ENCODE peak calls at places on chromosome 14, in five cellular contexts. P is GM20000, W is mucosa of descending colon, N is cardiac muscle cell, G is fibroblast of mammary gland. U is an unnamed sample.

GRCh38 chr14:22084393-22085281 is 411.0 kb upstream of the OR4E1 start:
- DNase-seq in G (peak; percentile 62), P (peak; percentile 32), W (no peak), N (peak; percentile 72), U (peak; percentile 31)

GRCh38 chr14:95265106-95266094 is 54.3 kb downstream of the CLMN start:
- DNase-seq in N (no peak), P (peak; percentile 72), W (no peak), G (peak; percentile 99), U (peak; percentile 71)

GRCh38 chr14:81329640-81330385 is 70.3 kb downstream of the STON2 start:
- DNase-seq in N (no peak), G (no peak), W (no peak), P (no peak), U (no peak)

GRCh38 chr14:95311752-95312151 is 8.0 kb downstream of the CLMN start:
- DNase-seq in N (no peak), P (no peak), G (peak; percentile 54), W (peak; percentile 30), U (no peak)

GRCh38 chr14:101477648-101478047 is 83.6 kb upstream of the DIO3 start:
- DNase-seq in G (no peak), P (no peak), N (no peak), W (no peak), U (no peak)

GRCh38 chr14:105292810-105293711 is 7.7 kb downstream of the BRF1 start:
- DNase-seq in W (no peak), P (no peak), N (no peak), G (no peak), U (peak; percentile 88)

GRCh38 chr14:104264495-104265265 is 126.3 kb downstream of the KIF26A start:
- DNase-seq in N (no peak), G (no peak), P (no peak), W (peak; percentile 31), U (no peak)

GRCh38 chr14:100369019-100369418 is 45.9 kb downstream of the SLC25A47 start:
- DNase-seq in G (no peak), P (no peak), W (no peak), N (no peak), U (no peak)

GRCh38 chr14:69495341-69495921 is 10.9 kb downstream of the PLEKHD1 start:
- DNase-seq in P (no peak), G (no peak), N (no peak), W (no peak), U (no peak)

GRCh38 chr14:26414103-26414502 is 183.7 kb downstream of the NOVA1 start:
- DNase-seq in G (no peak), P (no peak), W (no peak), N (no peak), U (no peak)

GRCh38 chr14:50333010-50333409 is 20.9 kb downstream of the DMAC2L start:
- DNase-seq in W (no peak), P (no peak), G (peak; percentile 95), N (no peak), U (no peak)

GRCh38 chr14:37711499-37712475 is 116.4 kb downstream of the TTC6 start:
- DNase-seq in N (no peak), P (no peak), W (no peak), G (no peak), U (no peak)

GRCh38 chr14:67636361-67636919 is 16.7 kb downstream of the ARG2 start:
- DNase-seq in N (no peak), W (no peak), P (no peak), G (no peak), U (peak; percentile 17)

GRCh38 chr14:30267141-30267540 is 291.8 kb upstream of the G2E3 start:
- DNase-seq in P (no peak), W (no peak), G (peak; percentile 73), N (no peak), U (no peak)

GRCh38 chr14:89399594-89400068 is 17.4 kb downstream of the FOXN3 start:
- DNase-seq in G (peak; percentile 60), N (peak; percentile 54), W (no peak), P (no peak), U (peak; percentile 11)

GRCh38 chr14:63759454-63759853 is 31.6 kb upstream of the SGPP1 start:
- DNase-seq in N (no peak), G (peak; percentile 57), W (no peak), P (peak; percentile 48), U (peak; percentile 24)

GRCh38 chr14:30450620-30451019 is 108.3 kb upstream of the G2E3 start:
- DNase-seq in G (no peak), P (no peak), N (peak; percentile 66), W (no peak), U (no peak)

GRCh38 chr14:53147208-53147607 is 5.9 kb downstream of the DDHD1 start:
- DNase-seq in N (no peak), G (no peak), W (no peak), P (peak; percentile 40), U (no peak)
- TF ChIP-seq CTCF in N (no peak), G (no peak), W (no peak), P (no peak), U (no peak)

GRCh38 chr14:62117010-62117717 is 354.9 kb downstream of the SNAPC1 start:
- DNase-seq in G (peak; percentile 30), N (peak; percentile 93), P (peak; percentile 69), W (peak; percentile 50), U (peak; percentile 75)
- TF ChIP-seq CTCF in G (no peak), N (peak; percentile 24), P (peak; percentile 18), W (no peak), U (peak; percentile 48)

GRCh38 chr14:71474866-71475265 is 457.4 kb upstream of the RGS6 start:
- DNase-seq in W (no peak), G (no peak), N (no peak), P (no peak), U (no peak)

GRCh38 chr14:71481215-71481614 is 451.0 kb upstream of the RGS6 start:
- DNase-seq in W (no peak), N (no peak), P (no peak), G (no peak), U (no peak)

GRCh38 chr14:71475916-71476315 is 456.3 kb upstream of the RGS6 start:
- DNase-seq in W (no peak), N (no peak), P (no peak), G (no peak), U (peak; percentile 76)

GRCh38 chr14:71482701-71483100 is 449.5 kb upstream of the RGS6 start:
- DNase-seq in G (peak; percentile 40), P (no peak), N (no peak), W (no peak), U (no peak)

GRCh38 chr14:71478542-71478941 is 453.7 kb upstream of the RGS6 start:
- DNase-seq in N (no peak), P (no peak), G (peak; percentile 71), W (no peak), U (peak; percentile 42)
- TF ChIP-seq CTCF in N (no peak), P (no peak), G (no peak), W (no peak), U (no peak)

GRCh38 chr14:86675059-86675458 is 1145.1 kb downstream of the FLRT2 start:
- DNase-seq in W (no peak), P (no peak), G (no peak), N (no peak), U (no peak)
- TF ChIP-seq CTCF in W (no peak), P (no peak), G (no peak), N (no peak), U (no peak)

GRCh38 chr14:24679248-24680085 is 45.5 kb upstream of the GZMB start:
- DNase-seq in P (no peak), G (no peak), W (no peak), N (no peak), U (peak; percentile 25)
- TF ChIP-seq CTCF in P (no peak), G (no peak), W (no peak), N (no peak), U (peak; percentile 70)

U was measured in activated CD8-positive, alpha-beta T cell treated with anti-CD3 and anti-CD28 coated beads for 36 hours.